ENCODE peak calls at places on chromosomes 2 and 18, in seven cellular contexts. Q is HepG2, P is left ventricle myocardium inferior, X is astrocyte, H is lower lobe of right lung, I is MM.1S, R is A673. T is an unnamed sample. For H3K9me3, the result is how much of the 10 kb centered on the place peaks cover.

GRCh38 chr18:73043231-73044000 is 175.6 kb upstream of the NETO1 start:
- DNase-seq in Q (no peak), P (no peak), X (no peak), H (no peak), I (no peak), R (no peak), T (no peak)

GRCh38 chr18:61975526-61976326 is 82.9 kb upstream of the RNF152 start:
- DNase-seq in Q (no peak), P (no peak), X (no peak), H (no peak), I (peak), R (no peak), T (no peak)

GRCh38 chr2:69625078-69625788 is 18.3 kb downstream of the AAK1 start:
- DNase-seq in Q (peak), P (no peak), X (no peak), H (no peak), I (no peak), R (no peak), T (no peak)

GRCh38 chr18:23237524-23238151 is 102.4 kb downstream of the CABLES1 start:
- DNase-seq in Q (no peak), P (peak), X (peak), H (peak), I (no peak), R (no peak), T (no peak)

GRCh38 chr2:144083211-144083610 is 436.7 kb downstream of the ZEB2 start:
- DNase-seq in Q (no peak), P (no peak), X (peak), H (no peak), I (no peak), R (no peak), T (no peak)

GRCh38 chr2:134361648-134362047 is 107.8 kb downstream of the MGAT5 start:
- DNase-seq in Q (peak), P (no peak), X (no peak), H (no peak), I (no peak), R (no peak), T (no peak)

GRCh38 chr2:85162746-85163301 is 29.6 kb downstream of the TCF7L1 start:
- DNase-seq in Q (no peak), P (no peak), X (peak), H (no peak), I (no peak), R (peak), T (no peak)

GRCh38 chr2:23153484-23153883 is 231.5 kb upstream of the KLHL29 start:
- DNase-seq in Q (no peak), P (no peak), X (no peak), H (no peak), I (no peak), R (no peak), T (no peak)

GRCh38 chr18:13313006-13313661 is 94.6 kb downstream of the LDLRAD4 start:
- DNase-seq in Q (peak), P (no peak), X (no peak), H (no peak), I (no peak), R (no peak), T (no peak)

GRCh38 chr18:50038448-50038847 is 156.5 kb downstream of the MYO5B start:
- DNase-seq in Q (no peak), P (no peak), X (no peak), H (no peak), I (no peak), R (peak), T (no peak)

GRCh38 chr18:36372902-36373301 is 75.4 kb downstream of the FHOD3 start:
- DNase-seq in Q (no peak), P (no peak), X (peak), H (no peak), I (no peak), R (no peak), T (no peak)

GRCh38 chr18:46042571-46043123 is 29.4 kb downstream of the PSTPIP2 start:
- DNase-seq in Q (no peak), P (no peak), X (peak), H (no peak), I (no peak), R (no peak), T (no peak)

GRCh38 chr2:64204006-64204632 is 59.9 kb upstream of the PELI1 start:
- DNase-seq in Q (no peak), P (peak), X (peak), H (peak), I (peak), R (peak), T (peak)

GRCh38 chr2:162071016-162071415 is 3.0 kb downstream of the DPP4 start:
- DNase-seq in Q (no peak), P (no peak), X (no peak), H (no peak), I (no peak), R (peak), T (no peak)

GRCh38 chr2:98180456-98180855 is 93.5 kb downstream of the VWA3B start:
- DNase-seq in Q (no peak), P (no peak), X (no peak), H (no peak), I (no peak), R (no peak), T (no peak)

GRCh38 chr18:21914739-21915319 is 174.2 kb downstream of the MIB1 start:
- DNase-seq in Q (peak), P (no peak), X (peak), H (no peak), I (no peak), R (peak), T (no peak)

GRCh38 chr2:37802899-37803379 is 122.1 kb upstream of the RMDN2 start:
- DNase-seq in Q (no peak), P (no peak), X (peak), H (no peak), I (no peak), R (no peak), T (no peak)

GRCh38 chr2:86249176-86249842 is 50.1 kb downstream of the MRPL35 start:
- DNase-seq in Q (no peak), P (no peak), X (peak), H (no peak), I (peak), R (no peak), T (no peak)

GRCh38 chr2:196590286-196590685 is 49.2 kb upstream of the CCDC150 start:
- DNase-seq in Q (no peak), P (no peak), X (peak), H (no peak), I (no peak), R (no peak), T (no peak)

GRCh38 chr2:362924-363323 is 75.0 kb upstream of the ALKAL2 start:
- DNase-seq in Q (no peak), P (no peak), X (no peak), H (no peak), I (no peak), R (no peak), T (no peak)
- H3K9me3 ChIP-seq in Q (under half), P (under half), X (under half), H (under half), I (under half), R (under half), T (under half)

GRCh38 chr2:171832489-171832888 is 61.6 kb downstream of the SLC25A12 start:
- DNase-seq in Q (no peak), P (no peak), X (no peak), H (no peak), I (no peak), R (no peak), T (no peak)
- H3K9me3 ChIP-seq in Q (under half), P (under half), X (under half), H (under half), I (under half), R (under half), T (under half)

GRCh38 chr2:24548058-24548457 is 57.0 kb downstream of the NCOA1 start:
- DNase-seq in Q (no peak), P (no peak), X (no peak), H (no peak), I (no peak), R (no peak), T (no peak)

GRCh38 chr2:24552836-24553235 is 61.8 kb downstream of the NCOA1 start:
- DNase-seq in Q (no peak), P (no peak), X (no peak), H (no peak), I (no peak), R (no peak), T (no peak)
- H3K9me3 ChIP-seq in Q (under half), P (under half), X (under half), H (under half), I (under half), R (under half), T (under half)

GRCh38 chr2:113056501-113056900 is 2.5 kb upstream of the IL36RN start:
- DNase-seq in Q (no peak), P (no peak), X (no peak), H (no peak), I (no peak), R (no peak), T (no peak)

GRCh38 chr2:113053666-113054435 is 1.2 kb upstream of the IL36B start:
- DNase-seq in Q (no peak), P (no peak), X (no peak), H (no peak), I (peak), R (no peak), T (no peak)

GRCh38 chr2:113057127-113057526 is 1.9 kb upstream of the IL36RN start:
- DNase-seq in Q (no peak), P (no peak), X (no peak), H (no peak), I (no peak), R (no peak), T (no peak)

GRCh38 chr2:113050921-113051895 is 1.5 kb downstream of the IL36B start:
- DNase-seq in Q (no peak), P (no peak), X (no peak), H (no peak), I (no peak), R (no peak), T (no peak)

DNA sequence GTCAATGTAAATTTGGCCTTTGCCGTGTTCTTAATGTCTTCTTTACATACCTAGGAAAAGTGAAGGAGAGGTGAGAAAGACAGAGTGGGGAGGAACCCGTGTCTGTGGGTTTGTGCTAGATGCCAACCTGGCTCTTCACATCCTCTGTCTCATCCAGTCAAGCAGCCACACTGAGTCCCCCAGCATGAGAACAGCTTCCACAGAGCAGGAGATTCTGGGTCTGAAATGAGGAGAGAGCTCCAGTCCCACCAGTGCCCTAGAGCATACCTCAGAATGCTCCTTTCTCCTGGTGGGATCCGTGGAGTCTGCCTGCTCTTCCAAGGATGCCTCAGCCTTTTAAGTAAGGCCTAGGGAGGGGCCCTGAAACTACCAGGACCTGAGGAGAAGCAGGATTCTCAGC is at the start of gene IL36B:
- DNase-seq in Q (no peak), P (no peak), X (no peak), H (no peak), I (no peak), R (no peak), T (no peak)
- H3K9me3 ChIP-seq in Q (under half), P (under half), X (under half), H (under half), I (under half), R (under half), T (under half)

DNA sequence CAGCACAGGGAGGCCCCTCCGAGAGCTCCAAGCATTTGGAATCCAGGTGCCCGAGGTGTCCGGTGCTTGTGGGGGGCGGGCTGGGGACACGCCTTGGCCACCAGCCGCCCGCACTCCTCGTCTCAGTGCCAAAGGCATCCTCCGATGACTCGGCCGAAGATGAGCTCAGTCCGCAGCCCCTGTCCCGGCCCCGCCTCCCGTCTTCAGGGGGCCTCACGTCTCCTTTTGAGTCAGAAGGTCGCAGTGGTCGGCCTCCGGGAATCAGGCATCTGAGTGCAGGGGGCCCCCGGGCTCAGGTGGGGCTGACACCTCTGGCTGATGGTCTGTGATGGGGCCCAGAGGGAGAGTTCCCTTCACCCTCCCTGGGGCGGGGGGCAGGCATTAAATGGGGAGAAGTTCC is 74.8 kb downstream of the NFATC1 start:
- DNase-seq in Q (no peak), P (no peak), X (no peak), H (no peak), I (no peak), R (no peak), T (no peak)
- H3K9me3 ChIP-seq in Q (under half), P (under half), X (under half), H (under half), I (under half), R (under half), T (under half)

GRCh38 chr2:99692785-99693184 is 203.0 kb upstream of the REV1 start:
- DNase-seq in Q (no peak), P (no peak), X (no peak), H (no peak), I (no peak), R (no peak), T (no peak)
- H3K9me3 ChIP-seq in Q (under half), P (under half), X (under half), H (under half), I (under half), R (under half), T (under half)

GRCh38 chr2:127351603-127352002 is 36.2 kb downstream of the MAP3K2 start:
- DNase-seq in Q (no peak), P (no peak), X (no peak), H (no peak), I (no peak), R (no peak), T (no peak)
- H3K9me3 ChIP-seq in Q (under half), P (under half), X (under half), H (under half), I (under half), R (under half), T (under half)

T was measured in T-helper 17 cell.